ENCODE peak calls at places on chromosomes 1 and 21, in nine cellular contexts. G is A172; Z is activated gamma-delta T cell; L is WTC11; V is stimulated activated naive CD8-positive, alpha-beta T cell treated with anti-CD3 and anti-CD28 coated beads, Interleukin-15, amount 100 ng/mL, for 72 hours; R is NCI-H82; D is colonic mucosa; N is skeletal muscle cell; B is brain microvascular endothelial cell. A is an unnamed sample.

GRCh38 chr1:18668750-18669404 is 38.2 kb downstream of the PAX7 start:
- DNase-seq in G (no peak), Z (no peak), L (no peak), V (no peak), R (peak), D (peak), N (no peak), B (no peak), A (no peak)

GRCh38 chr1:38071530-38072266 is 25.1 kb upstream of the POU3F1 start:
- DNase-seq in G (peak), Z (no peak), L (no peak), V (no peak), R (peak), D (no peak), N (peak), B (peak), A (no peak)

GRCh38 chr1:29325675-29326074 is 89.4 kb downstream of the PTPRU start:
- DNase-seq in G (no peak), Z (no peak), L (peak), V (no peak), R (no peak), D (no peak), N (no peak), B (no peak), A (no peak)

GRCh38 chr1:234734412-234734835 is 124.4 kb upstream of the IRF2BP2 start:
- DNase-seq in G (no peak), Z (no peak), L (no peak), V (no peak), R (no peak), D (no peak), N (no peak), B (no peak), A (no peak)

GRCh38 chr1:39877980-39878956 is 5.0 kb downstream of the TRIT1 start:
- DNase-seq in G (no peak), Z (no peak), L (no peak), V (no peak), R (no peak), D (no peak), N (no peak), B (no peak), A (no peak)

GRCh38 chr1:70706381-70707173 is 295.5 kb downstream of the CTH start:
- DNase-seq in G (no peak), Z (no peak), L (peak), V (no peak), R (no peak), D (no peak), N (no peak), B (no peak), A (no peak)

GRCh38 chr1:215905493-215906095 is 338.5 kb downstream of the KCTD3 start:
- DNase-seq in G (no peak), Z (no peak), L (no peak), V (no peak), R (no peak), D (no peak), N (peak), B (no peak), A (no peak)

GRCh38 chr1:41540886-41541591 is 56.6 kb upstream of the EDN2 start:
- DNase-seq in G (peak), Z (no peak), L (no peak), V (no peak), R (no peak), D (no peak), N (no peak), B (peak), A (no peak)

GRCh38 chr1:174740248-174740990 is 259.3 kb upstream of the CACYBP start:
- DNase-seq in G (no peak), Z (no peak), L (no peak), V (no peak), R (no peak), D (no peak), N (peak), B (peak), A (no peak)

GRCh38 chr1:239635276-239635675 is 248.9 kb downstream of the CHRM3 start:
- DNase-seq in G (no peak), Z (no peak), L (no peak), V (no peak), R (no peak), D (no peak), N (no peak), B (no peak), A (no peak)

GRCh38 chr1:109369167-109369746 is 28.5 kb downstream of the SORT1 start:
- DNase-seq in G (no peak), Z (no peak), L (no peak), V (no peak), R (no peak), D (no peak), N (no peak), B (peak), A (no peak)

GRCh38 chr1:103569493-103569892 is 1.9 kb upstream of the AMY2B start:
- DNase-seq in G (no peak), Z (no peak), L (no peak), V (no peak), R (no peak), D (no peak), N (no peak), B (no peak), A (peak)

GRCh38 chr1:12184008-12184681 is 17.4 kb downstream of the TNFRSF1B start:
- DNase-seq in G (no peak), Z (no peak), L (no peak), V (no peak), R (no peak), D (peak), N (peak), B (peak), A (no peak)

GRCh38 chr1:47951026-47951425 is 46.2 kb downstream of the TRABD2B start:
- DNase-seq in G (no peak), Z (no peak), L (no peak), V (no peak), R (no peak), D (no peak), N (no peak), B (no peak), A (no peak)

GRCh38 chr1:55803429-55803828 is 588.3 kb upstream of the USP24 start:
- DNase-seq in G (no peak), Z (no peak), L (no peak), V (no peak), R (no peak), D (no peak), N (no peak), B (no peak), A (no peak)

GRCh38 chr1:16082283-16083038 is 9.0 kb upstream of the FAM131C start:
- DNase-seq in G (peak), Z (no peak), L (peak), V (peak), R (peak), D (peak), N (no peak), B (peak), A (peak)

GRCh38 chr1:170356585-170356984 is 175.4 kb upstream of the GORAB start:
- DNase-seq in G (no peak), Z (no peak), L (no peak), V (no peak), R (no peak), D (no peak), N (no peak), B (no peak), A (no peak)

GRCh38 chr1:102578806-102579205 is 529.5 kb downstream of the COL11A1 start:
- DNase-seq in G (no peak), Z (no peak), L (no peak), V (no peak), R (no peak), D (no peak), N (no peak), B (peak), A (no peak)

GRCh38 chr1:99558539-99558938 is 87.4 kb upstream of the PALMD start:
- DNase-seq in G (no peak), Z (no peak), L (no peak), V (no peak), R (no peak), D (no peak), N (peak), B (no peak), A (no peak)

GRCh38 chr1:234933031-234933430 is 195.6 kb downstream of the TOMM20 start:
- DNase-seq in G (peak), Z (no peak), L (no peak), V (no peak), R (no peak), D (peak), N (no peak), B (no peak), A (no peak)

GRCh38 chr1:41496080-41497055 is 11.9 kb upstream of the EDN2 start:
- DNase-seq in G (peak), Z (no peak), L (peak), V (peak), R (no peak), D (peak), N (peak), B (no peak), A (peak)

GRCh38 chr1:33181038-33181861 is 593 bp downstream of the TRIM62 start:
- DNase-seq in G (no peak), Z (no peak), L (peak), V (peak), R (peak), D (peak), N (no peak), B (peak), A (peak)

GRCh38 chr1:67939942-67940341 is 106.7 kb upstream of the GNG12 start:
- DNase-seq in G (no peak), Z (no peak), L (no peak), V (no peak), R (peak), D (no peak), N (no peak), B (no peak), A (no peak)

GRCh38 chr1:205922314-205922713 is 20.9 kb downstream of the SLC26A9 start:
- DNase-seq in G (no peak), Z (no peak), L (no peak), V (no peak), R (no peak), D (no peak), N (no peak), B (no peak), A (no peak)

GRCh38 chr1:212431656-212432055 is 1.1 kb upstream of the NENF start:
- DNase-seq in G (no peak), Z (no peak), L (no peak), V (no peak), R (no peak), D (peak), N (no peak), B (no peak), A (no peak)

GRCh38 chr21:17742181-17742580 is 77.0 kb downstream of the C21orf91 start:
- DNase-seq in G (no peak), Z (no peak), L (no peak), V (no peak), R (no peak), D (no peak), N (no peak), B (no peak), A (no peak)

GRCh38 chr1:179029293-179029692 is 3.6 kb downstream of the FAM20B start:
- DNase-seq in G (no peak), Z (no peak), L (no peak), V (no peak), R (peak), D (no peak), N (no peak), B (no peak), A (no peak)

GRCh38 chr1:152479792-152480595 is 30.6 kb upstream of the LCE5A start:
- DNase-seq in G (peak), Z (no peak), L (peak), V (peak), R (peak), D (peak), N (no peak), B (no peak), A (no peak)

GRCh38 chr1:63987014-63987630 is 213.3 kb downstream of the ROR1 start:
- DNase-seq in G (no peak), Z (no peak), L (no peak), V (no peak), R (no peak), D (no peak), N (no peak), B (peak), A (no peak)

GRCh38 chr1:188295157-188295556 is 1466.4 kb downstream of the PLA2G4A start:
- DNase-seq in G (no peak), Z (no peak), L (no peak), V (no peak), R (no peak), D (no peak), N (no peak), B (no peak), A (no peak)

GRCh38 chr1:28259935-28260802 is 851 bp downstream of the SESN2 start:
- DNase-seq in G (peak), Z (peak), L (peak), V (peak), R (peak), D (peak), N (peak), B (peak), A (peak)

GRCh38 chr1:41810446-41810845 is 108.3 kb downstream of the HIVEP3 start:
- DNase-seq in G (peak), Z (no peak), L (peak), V (peak), R (no peak), D (peak), N (no peak), B (peak), A (no peak)